ENCODE peak calls at places on chromosome 5, in six cellular contexts. G is breast epithelium, P is suprapubic skin, Q is uterus, M is PC-3, N is AG09319. C is an unnamed sample.
A peak's percentile ranks its signal among the peaks of the same experiment; 100 is the strongest.

GRCh38 chr5:14054965-14055963 is 87.9 kb upstream of the TRIO start:
- DNase-seq in G (no peak), P (no peak), Q (no peak), M (peak; percentile 21), N (no peak), C (no peak)

GRCh38 chr5:178324481-178325310 is 92.1 kb upstream of the PHYKPL start:
- DNase-seq in G (no peak), P (no peak), Q (no peak), M (no peak), N (no peak), C (no peak)

GRCh38 chr5:92353107-92354030 is 970.3 kb upstream of the ARRDC3 start:
- DNase-seq in G (no peak), P (no peak), Q (no peak), M (peak; percentile 77), N (no peak), C (peak; percentile 25)

GRCh38 chr5:164230341-164230740 is 724.9 kb downstream of the MAT2B start:
- DNase-seq in G (no peak), P (no peak), Q (no peak), M (no peak), N (no peak), C (no peak)

GRCh38 chr5:138583984-138584637 is 8.9 kb upstream of the HSPA9 start:
- DNase-seq in G (no peak), P (no peak), Q (no peak), M (no peak), N (no peak), C (no peak)

GRCh38 chr5:173772407-173773059 is 115.6 kb upstream of the CPEB4 start:
- DNase-seq in G (no peak), P (no peak), Q (no peak), M (no peak), N (no peak), C (no peak)

GRCh38 chr5:154757647-154758406 is 2.6 kb downstream of the LARP1 start:
- DNase-seq in G (no peak), P (no peak), Q (no peak), M (peak; percentile 73), N (no peak), C (peak; percentile 81)

GRCh38 chr5:121251954-121252353 is 599.7 kb upstream of the FTMT start:
- DNase-seq in G (no peak), P (no peak), Q (no peak), M (peak; percentile 86), N (no peak), C (peak; percentile 64)

GRCh38 chr5:111028865-111029264 is 42.6 kb upstream of the TSLP start:
- DNase-seq in G (no peak), P (no peak), Q (no peak), M (peak; percentile 70), N (no peak), C (no peak)

GRCh38 chr5:131633830-131634229 is 1.2 kb downstream of the RAPGEF6 start:
- DNase-seq in G (no peak), P (no peak), Q (no peak), M (no peak), N (no peak), C (peak; percentile 17)

GRCh38 chr5:135139397-135140134 is 105.5 kb upstream of the PITX1 start:
- DNase-seq in G (no peak), P (peak; percentile 50), Q (peak; percentile 54), M (peak; percentile 70), N (peak; percentile 50), C (peak; percentile 99)

GRCh38 chr5:101678494-101679193 is 617.4 kb downstream of the SLCO4C1 start:
- DNase-seq in G (peak; percentile 33), P (no peak), Q (peak; percentile 17), M (peak; percentile 83), N (peak; percentile 1), C (peak; percentile 66)

GRCh38 chr5:77087484-77088291 is 603 bp upstream of the ZBED3 start:
- DNase-seq in G (no peak), P (no peak), Q (no peak), M (no peak), N (no peak), C (no peak)

GRCh38 chr5:158471179-158471924 is 612.4 kb upstream of the CLINT1 start:
- DNase-seq in G (no peak), P (no peak), Q (no peak), M (no peak), N (no peak), C (no peak)

GRCh38 chr5:157914389-157914788 is 55.4 kb upstream of the CLINT1 start:
- DNase-seq in G (no peak), P (no peak), Q (no peak), M (no peak), N (no peak), C (no peak)

GRCh38 chr5:90558344-90559192 is at the start of gene ADGRV1:
- DNase-seq in G (peak; percentile 76), P (no peak), Q (peak; percentile 15), M (peak; percentile 99), N (no peak), C (peak; percentile 33)

GRCh38 chr5:7589800-7590199 is 193.9 kb downstream of the ADCY2 start:
- DNase-seq in G (no peak), P (no peak), Q (no peak), M (no peak), N (no peak), C (no peak)

GRCh38 chr5:141412853-141413539 is at the start of gene PCDHGA10:
- DNase-seq in G (no peak), P (no peak), Q (no peak), M (no peak), N (peak; percentile 42), C (peak; percentile 83)

GRCh38 chr5:89471556-89471955 is 588.6 kb upstream of the MEF2C start:
- DNase-seq in G (no peak), P (no peak), Q (no peak), M (no peak), N (peak; percentile 29), C (no peak)

GRCh38 chr5:159139787-159140186 is 40.1 kb upstream of the EBF1 start:
- DNase-seq in G (no peak), P (no peak), Q (no peak), M (no peak), N (no peak), C (no peak)

GRCh38 chr5:141084487-141084989 is 9.9 kb upstream of the PCDHB2 start:
- DNase-seq in G (peak; percentile 32), P (no peak), Q (peak; percentile 39), M (peak; percentile 47), N (no peak), C (peak; percentile 49)

GRCh38 chr5:170151105-170151831 is 45.6 kb downstream of the FOXI1 start:
- DNase-seq in G (peak; percentile 93), P (no peak), Q (no peak), M (peak; percentile 84), N (peak; percentile 28), C (peak; percentile 95)

GRCh38 chr5:14171091-14171490 is 27.9 kb downstream of the TRIO start:
- DNase-seq in G (no peak), P (no peak), Q (no peak), M (no peak), N (peak; percentile 56), C (no peak)

GRCh38 chr5:172420215-172420934 is 34.0 kb downstream of the SH3PXD2B start:
- DNase-seq in G (peak; percentile 94), P (no peak), Q (peak; percentile 93), M (peak; percentile 93), N (peak; percentile 94), C (peak; percentile 100)

GRCh38 chr5:172860520-172861443 is 26.7 kb downstream of the ERGIC1 start:
- DNase-seq in G (peak; percentile 92), P (peak; percentile 93), Q (peak; percentile 92), M (no peak), N (no peak), C (peak; percentile 96)

DNA sequence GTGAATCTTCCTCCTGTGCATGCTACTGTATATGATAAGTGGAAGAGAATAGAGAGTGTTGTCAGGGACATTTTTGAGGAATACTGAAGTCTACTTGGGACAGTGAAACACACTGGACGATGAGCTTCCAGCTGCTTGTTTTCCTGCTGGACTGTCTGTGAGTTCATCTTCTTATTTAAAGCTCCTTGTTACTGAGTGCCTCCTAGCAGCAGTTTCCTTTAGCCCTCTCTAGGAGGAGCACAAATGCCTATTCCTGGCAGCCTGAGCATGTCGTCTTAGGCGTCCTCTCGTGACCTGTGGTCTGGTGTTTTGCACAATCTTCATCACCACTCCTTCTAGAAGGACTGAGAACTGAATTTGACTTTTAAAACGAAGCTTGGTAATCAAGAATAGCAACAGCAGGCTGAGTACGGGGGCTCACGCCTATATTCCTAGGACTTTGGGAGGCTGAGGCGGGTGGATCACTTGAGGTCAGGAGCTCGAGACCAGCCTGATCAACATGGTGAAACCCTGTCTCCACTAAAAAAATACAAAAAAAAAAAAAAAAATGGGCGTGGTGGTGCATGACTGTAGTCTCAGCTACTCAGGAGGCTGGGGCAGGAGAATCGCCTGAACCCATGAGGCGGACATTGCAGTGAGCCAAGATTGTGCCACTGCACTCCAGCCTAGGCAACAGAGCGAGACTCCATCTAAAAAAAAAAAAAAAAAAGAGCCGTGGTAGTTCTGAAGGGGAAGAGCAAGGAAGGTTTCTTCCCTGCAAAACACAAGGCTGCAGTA is 44.0 kb downstream of the ANKRD33B start:
- DNase-seq in G (no peak), P (no peak), Q (peak; percentile 51), M (no peak), N (peak; percentile 51), C (peak; percentile 54)
- TF ChIP-seq CTCF in G (no peak), P (no peak), Q (no peak), M (no peak), N (peak; percentile 35), C (no peak)

GRCh38 chr5:106314221-106314824 is 1356.4 kb downstream of the EFNA5 start:
- DNase-seq in G (no peak), P (no peak), Q (no peak), M (peak; percentile 27), N (no peak), C (peak; percentile 22)

GRCh38 chr5:106307265-106307664 is 1363.5 kb downstream of the EFNA5 start:
- DNase-seq in G (no peak), P (no peak), Q (no peak), M (no peak), N (no peak), C (no peak)

GRCh38 chr5:106306313-106307028 is 1364.3 kb downstream of the EFNA5 start:
- DNase-seq in G (no peak), P (no peak), Q (no peak), M (no peak), N (no peak), C (no peak)

GRCh38 chr5:106312360-106312759 is 1358.4 kb downstream of the EFNA5 start:
- DNase-seq in G (no peak), P (no peak), Q (no peak), M (peak; percentile 75), N (no peak), C (no peak)

GRCh38 chr5:106311230-106311629 is 1359.5 kb downstream of the EFNA5 start:
- DNase-seq in G (no peak), P (no peak), Q (no peak), M (peak; percentile 11), N (no peak), C (no peak)
- TF ChIP-seq CTCF in G (no peak), P (no peak), Q (no peak), M (no peak), N (no peak), C (no peak)

GRCh38 chr5:93894471-93895354 is 153.3 kb upstream of the POU5F2 start:
- DNase-seq in G (no peak), P (no peak), Q (no peak), M (no peak), N (no peak), C (no peak)
- TF ChIP-seq CTCF in G (no peak), P (no peak), Q (no peak), M (peak; percentile 70), N (peak; percentile 59), C (peak; percentile 19)

GRCh38 chr5:73641811-73642210 is 15.8 kb downstream of the ARHGEF28 start:
- DNase-seq in G (no peak), P (no peak), Q (no peak), M (no peak), N (no peak), C (no peak)
- TF ChIP-seq CTCF in G (no peak), P (no peak), Q (no peak), M (no peak), N (no peak), C (no peak)

GRCh38 chr5:127572930-127573329 is 55.5 kb downstream of the PRRC1 start:
- DNase-seq in G (no peak), P (no peak), Q (no peak), M (peak; percentile 28), N (no peak), C (peak; percentile 35)
- TF ChIP-seq CTCF in G (no peak), P (no peak), Q (no peak), M (peak; percentile 63), N (no peak), C (peak; percentile 32)